ENCODE peak calls at places on chromosomes 16 and 17, in four cellular contexts. B is GM12878, Q is K562, T is HepG2. N is an unnamed sample.

GRCh38 chr17:42365136-42365535 is 23.1 kb downstream of the STAT3 start:
- DNase-seq in T (no peak), Q (peak; percentile 28), B (no peak), N (no peak)

GRCh38 chr16:88956546-88957455 is 20.2 kb downstream of the CBFA2T3 start:
- DNase-seq in T (no peak), Q (no peak), B (no peak), N (no peak)

GRCh38 chr17:45451131-45451530 is 18.5 kb upstream of the ARHGAP27 start:
- DNase-seq in B (no peak), Q (no peak), T (no peak), N (peak; percentile 4)

GRCh38 chr17:40445769-40446468 is 2.7 kb downstream of the IGFBP4 start:
- DNase-seq in T (peak; percentile 55), Q (no peak), B (no peak), N (no peak)

GRCh38 chr16:86510465-86511261 is at the start of gene FOXF1:
- DNase-seq in Q (no peak), T (no peak), B (no peak), N (no peak)

GRCh38 chr17:81741594-81742452 is 29.7 kb downstream of the SLC25A10 start:
- DNase-seq in Q (peak; percentile 69), T (no peak), B (no peak), N (no peak)

GRCh38 chr17:38748329-38749221 is at the start of gene PCGF2:
- DNase-seq in T (peak; percentile 89), B (no peak), Q (peak; percentile 77), N (peak; percentile 70)

GRCh38 chr17:80992077-80992947 is 671 bp downstream of the CHMP6 start:
- DNase-seq in Q (peak; percentile 72), B (no peak), T (no peak), N (no peak)

GRCh38 chr17:16923904-16924700 is 47.8 kb downstream of the TNFRSF13B start:
- DNase-seq in Q (no peak), T (no peak), B (no peak), N (no peak)

GRCh38 chr17:32769846-32770245 is 107.1 kb downstream of the MYO1D start:
- DNase-seq in T (peak; percentile 9), Q (no peak), B (no peak), N (no peak)

GRCh38 chr17:36089888-36090836 is at the start of gene CCL3:
- DNase-seq in B (peak; percentile 99), T (no peak), Q (no peak), N (no peak)

GRCh38 chr17:80850817-80851216 is 140.8 kb upstream of the CHMP6 start:
- DNase-seq in B (no peak), Q (no peak), T (no peak), N (no peak)

GRCh38 chr17:81814748-81815645 is 11.0 kb downstream of the GCGR start:
- DNase-seq in B (no peak), T (peak; percentile 47), Q (no peak), N (no peak)

GRCh38 chr16:73183678-73184092 is 135.8 kb upstream of the ZFHX3 start:
- DNase-seq in T (no peak), B (no peak), Q (no peak), N (no peak)

GRCh38 chr16:1287982-1288670 is 21.3 kb upstream of the UBE2I start:
- DNase-seq in Q (no peak), T (no peak), B (no peak), N (no peak)

GRCh38 chr17:3845361-3845753 is 689 bp downstream of the NCBP3 start:
- DNase-seq in B (no peak), T (no peak), Q (no peak), N (no peak)

GRCh38 chr17:76492250-76492988 is 8.8 kb downstream of the RHBDF2 start:
- DNase-seq in T (no peak), B (peak; percentile 58), Q (no peak), N (no peak)

DNA sequence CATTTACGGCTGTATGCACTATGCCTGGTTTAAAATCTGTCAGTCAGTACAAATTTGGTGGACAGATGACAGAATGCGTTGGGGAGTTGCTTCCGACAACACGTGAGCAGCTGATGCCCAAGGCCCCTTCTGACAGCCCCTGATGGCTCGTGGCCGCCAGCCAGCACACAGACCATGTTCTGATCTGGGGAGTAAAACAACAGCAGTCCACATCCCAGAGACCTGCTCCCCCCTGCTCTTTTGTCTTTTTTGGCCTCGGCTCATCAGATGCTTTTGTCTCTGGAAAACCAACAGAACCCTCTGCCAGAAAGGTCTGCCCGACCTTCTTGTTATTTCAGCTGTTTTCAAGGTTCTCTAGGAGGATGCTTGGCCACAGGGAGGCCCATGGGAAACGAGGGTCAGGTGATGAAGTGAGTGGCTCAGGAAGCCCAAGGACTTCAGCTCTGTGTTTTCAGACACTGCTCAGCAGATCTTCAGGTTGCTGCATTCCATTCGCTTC is 10.8 kb downstream of the ARSG start:
- DNase-seq in T (no peak), B (no peak), Q (no peak), N (no peak)
- TF ChIP-seq TARDBP in T (no peak), B (no peak), Q (no peak), N (no peak)

GRCh38 chr17:58316260-58316960 is 12.2 kb downstream of the TSPOAP1 start:
- DNase-seq in B (no peak), T (no peak), Q (no peak), N (no peak)
- TF ChIP-seq TARDBP in B (no peak), T (no peak), Q (no peak), N (no peak)

DNA sequence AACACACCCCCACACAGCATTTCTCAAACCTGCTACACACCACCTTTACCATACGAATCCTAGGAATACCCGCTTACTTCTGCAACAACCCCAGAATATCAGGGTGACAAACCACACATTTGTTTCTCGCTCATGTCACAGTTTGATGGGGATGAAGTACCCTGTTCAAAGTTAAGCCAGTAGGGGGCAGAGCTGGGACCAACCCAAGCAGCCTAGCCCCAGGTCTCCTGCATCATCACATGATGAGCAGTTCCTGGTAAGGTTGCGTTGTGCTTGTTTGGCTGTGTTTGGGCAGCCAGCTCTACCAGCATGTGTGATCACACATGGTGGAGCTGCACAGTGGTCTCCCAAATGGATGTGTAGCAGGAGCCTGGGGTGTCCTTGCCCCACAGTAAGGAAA is 103.6 kb upstream of the C16orf82 start:
- DNase-seq in Q (peak; percentile 58), T (peak; percentile 12), B (no peak), N (peak; percentile 38)
- TF ChIP-seq TARDBP in Q (no peak), T (no peak), B (no peak), N (no peak)

GRCh38 chr17:66233023-66233753 is 4.0 kb upstream of the APOH start:
- DNase-seq in Q (no peak), B (no peak), T (peak; percentile 85), N (no peak)

GRCh38 chr17:66230918-66231543 is 1.8 kb upstream of the APOH start:
- DNase-seq in Q (no peak), B (no peak), T (no peak), N (no peak)

GRCh38 chr17:66227212-66228045 is 1.8 kb downstream of the APOH start:
- DNase-seq in Q (no peak), T (no peak), B (no peak), N (no peak)

GRCh38 chr17:66229783-66230538 is 746 bp upstream of the APOH start:
- DNase-seq in Q (no peak), T (peak; percentile 24), B (no peak), N (no peak)

GRCh38 chr17:66228887-66229782 is at the start of gene APOH:
- DNase-seq in Q (no peak), B (no peak), T (peak; percentile 99), N (no peak)
- TF ChIP-seq TARDBP in Q (no peak), B (no peak), T (peak; percentile 83), N (no peak)

N was measured in HEK293T.